ENCODE peak calls at places on chromosomes 7 and 10, in eight cellular contexts. F is AG09319, A is gastrocnemius medialis, Z is K562, T is foreskin fibroblast, K is glutamatergic neuron, Y is CD14-positive monocyte, L is tibial artery. D is an unnamed sample.

GRCh38 chr7:46131916-46132795 is 211.1 kb upstream of the IGFBP3 start:
- DNase-seq in F (peak; percentile 28), A (no peak), Z (no peak), T (no peak), K (no peak), Y (no peak), L (no peak), D (no peak)

GRCh38 chr10:110399163-110400094 is 94.7 kb upstream of the SMNDC1 start:
- DNase-seq in F (peak; percentile 77), A (no peak), Z (no peak), T (peak; percentile 98), K (no peak), Y (no peak), L (no peak), D (no peak)

GRCh38 chr10:47381427-47382379 is 2.4 kb downstream of the ZNF488 start:
- DNase-seq in F (no peak), A (no peak), Z (no peak), T (no peak), K (no peak), Y (no peak), L (peak; percentile 9), D (peak; percentile 1)

GRCh38 chr10:4243651-4244050 is 458.6 kb upstream of the KLF6 start:
- DNase-seq in F (peak; percentile 86), A (peak; percentile 31), Z (no peak), T (peak; percentile 95), K (no peak), Y (no peak), L (peak; percentile 58), D (no peak)

GRCh38 chr7:129569811-129570215 is 41.7 kb upstream of the NRF1 start:
- DNase-seq in F (peak; percentile 63), A (no peak), Z (no peak), T (peak; percentile 86), K (no peak), Y (no peak), L (no peak), D (no peak)

GRCh38 chr7:75727881-75728592 is 10.7 kb downstream of the HIP1 start:
- DNase-seq in F (no peak), A (no peak), Z (no peak), T (no peak), K (no peak), Y (no peak), L (no peak), D (no peak)

GRCh38 chr7:140403878-140404564 is at the start of gene RAB19:
- DNase-seq in F (no peak), A (no peak), Z (no peak), T (no peak), K (no peak), Y (no peak), L (no peak), D (peak; percentile 30)

GRCh38 chr7:99392046-99392445 is 16.4 kb downstream of the PDAP1 start:
- DNase-seq in F (no peak), A (no peak), Z (no peak), T (no peak), K (no peak), Y (no peak), L (no peak), D (no peak)

GRCh38 chr7:95874541-95875265 is 102.3 kb downstream of the DYNC1I1 start:
- DNase-seq in F (no peak), A (no peak), Z (no peak), T (no peak), K (no peak), Y (no peak), L (no peak), D (no peak)

GRCh38 chr7:134920026-134920758 is 66.1 kb upstream of the AGBL3 start:
- DNase-seq in F (peak; percentile 85), A (no peak), Z (no peak), T (peak; percentile 44), K (no peak), Y (no peak), L (no peak), D (no peak)

GRCh38 chr10:132374612-132375011 is 22.4 kb upstream of the PWWP2B start:
- DNase-seq in F (no peak), A (no peak), Z (no peak), T (no peak), K (peak; percentile 5), Y (peak; percentile 6), L (no peak), D (no peak)

GRCh38 chr10:74208081-74208480 is 57.1 kb downstream of the ADK start:
- DNase-seq in F (no peak), A (peak; percentile 35), Z (no peak), T (no peak), K (peak; percentile 57), Y (no peak), L (no peak), D (no peak)

GRCh38 chr10:133567119-133567518 is 1.7 kb upstream of the SYCE1 start:
- DNase-seq in F (no peak), A (no peak), Z (no peak), T (no peak), K (no peak), Y (no peak), L (no peak), D (no peak)

GRCh38 chr7:3922175-3922635 is 621.2 kb downstream of the SDK1 start:
- DNase-seq in F (peak; percentile 25), A (no peak), Z (peak; percentile 37), T (peak; percentile 72), K (peak; percentile 34), Y (no peak), L (peak; percentile 41), D (peak; percentile 7)

DNA sequence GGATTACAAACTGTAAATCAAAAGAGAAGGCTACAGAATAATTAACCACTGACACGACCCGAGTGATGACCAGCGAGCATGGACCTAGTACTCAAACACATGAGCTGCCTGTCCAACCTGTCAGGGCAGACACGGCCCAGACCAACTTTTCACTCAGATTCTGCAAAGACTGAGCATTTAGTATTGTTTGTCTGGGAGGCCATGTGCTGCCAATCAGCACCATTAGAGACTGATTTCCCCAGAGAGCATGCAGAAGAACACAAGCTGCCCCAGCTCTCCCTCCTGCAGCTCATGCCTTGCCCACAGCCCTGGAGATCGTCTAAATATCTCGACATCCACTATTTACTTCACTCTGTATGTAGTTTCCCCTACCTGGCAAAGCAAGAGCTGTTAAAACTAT is 172.6 kb upstream of the INHBA start:
- DNase-seq in F (no peak), A (no peak), Z (no peak), T (no peak), K (no peak), Y (no peak), L (no peak), D (no peak)
- TF ChIP-seq CTCF in F (no peak), A (no peak), Z (no peak), T (no peak), K (no peak), Y (no peak), L (no peak), D (no peak)

GRCh38 chr7:106294334-106294733 is 9.6 kb upstream of the NAMPT start:
- DNase-seq in F (no peak), A (no peak), Z (no peak), T (no peak), K (no peak), Y (no peak), L (no peak), D (no peak)
- TF ChIP-seq CTCF in F (no peak), A (no peak), Z (no peak), T (no peak), K (peak; percentile 29), Y (peak; percentile 27), L (no peak), D (peak; percentile 15)

GRCh38 chr10:114404171-114405010 is at the start of gene AFAP1L2:
- DNase-seq in F (no peak), A (no peak), Z (no peak), T (no peak), K (peak; percentile 37), Y (no peak), L (no peak), D (peak; percentile 16)

GRCh38 chr10:114402871-114403544 is 1.3 kb downstream of the AFAP1L2 start:
- DNase-seq in F (no peak), A (no peak), Z (no peak), T (no peak), K (no peak), Y (no peak), L (no peak), D (no peak)

GRCh38 chr10:114402233-114402632 is 2.1 kb downstream of the AFAP1L2 start:
- DNase-seq in F (no peak), A (no peak), Z (no peak), T (no peak), K (no peak), Y (no peak), L (no peak), D (no peak)

GRCh38 chr10:114405011-114405350 is 679 bp upstream of the AFAP1L2 start:
- DNase-seq in F (no peak), A (no peak), Z (no peak), T (no peak), K (no peak), Y (no peak), L (no peak), D (no peak)

DNA sequence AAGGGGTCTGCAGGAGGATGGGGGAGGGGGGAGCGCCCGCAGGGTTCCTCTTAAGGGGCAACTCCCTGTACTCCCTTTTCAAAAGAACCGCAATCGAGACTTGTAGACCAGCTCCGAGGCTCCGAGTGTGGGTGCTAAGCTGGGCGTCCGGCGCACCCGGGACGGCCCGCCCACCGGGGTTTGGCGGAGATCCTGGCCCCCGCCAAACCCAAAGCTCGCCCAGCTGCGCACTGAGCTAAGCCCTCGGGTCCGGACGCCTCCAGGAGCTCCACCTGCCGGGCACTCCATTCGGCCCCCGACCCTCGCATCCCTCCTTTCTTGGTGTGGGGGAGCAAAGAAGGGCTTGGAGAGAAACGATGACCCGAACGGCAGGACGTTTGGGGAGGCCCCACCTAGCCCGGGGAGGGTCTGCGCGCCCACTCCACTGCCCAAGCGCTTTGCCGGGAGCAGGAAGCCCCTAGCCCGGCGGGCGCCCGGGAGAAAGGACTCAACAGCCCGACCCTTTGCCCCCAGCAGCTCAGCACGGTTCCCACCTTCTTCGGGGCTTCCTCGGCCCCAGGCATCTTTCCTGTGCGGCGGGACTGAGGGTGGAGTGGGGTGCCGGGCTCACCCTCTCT is 649 bp downstream of the AFAP1L2 start:
- DNase-seq in F (no peak), A (no peak), Z (no peak), T (no peak), K (peak; percentile 35), Y (no peak), L (no peak), D (peak; percentile 14)
- TF ChIP-seq CTCF in F (peak; percentile 9), A (peak; percentile 12), Z (no peak), T (peak; percentile 7), K (no peak), Y (no peak), L (no peak), D (no peak)

GRCh38 chr7:36131026-36131425 is 22.0 kb upstream of the EEPD1 start:
- DNase-seq in F (no peak), A (no peak), Z (no peak), T (no peak), K (no peak), Y (no peak), L (no peak), D (no peak)

GRCh38 chr7:36129048-36129534 is 24.0 kb upstream of the EEPD1 start:
- DNase-seq in F (no peak), A (peak; percentile 89), Z (no peak), T (no peak), K (no peak), Y (no peak), L (peak; percentile 82), D (no peak)

GRCh38 chr7:36130236-36130945 is 22.7 kb upstream of the EEPD1 start:
- DNase-seq in F (no peak), A (no peak), Z (no peak), T (no peak), K (no peak), Y (no peak), L (no peak), D (no peak)

GRCh38 chr7:36128448-36129047 is 24.5 kb upstream of the EEPD1 start:
- DNase-seq in F (peak; percentile 40), A (peak; percentile 87), Z (peak; percentile 17), T (peak; percentile 84), K (no peak), Y (no peak), L (peak; percentile 93), D (no peak)

GRCh38 chr7:36127075-36127740 is 25.8 kb upstream of the EEPD1 start:
- DNase-seq in F (no peak), A (peak; percentile 70), Z (no peak), T (no peak), K (no peak), Y (no peak), L (no peak), D (no peak)
- TF ChIP-seq CTCF in F (no peak), A (peak; percentile 51), Z (no peak), T (no peak), K (no peak), Y (no peak), L (peak; percentile 36), D (no peak)